ENCODE peak calls at places on chromosomes 12 and 14, in seven cellular contexts. C, X, H, J, O, E and K are unnamed samples.
A peak's percentile ranks its signal among the peaks of the same experiment; 100 is the strongest.

GRCh38 chr12:23803547-23803946 is 145.9 kb downstream of the SOX5 start:
- DNase-seq in C (no peak), X (peak; percentile 5), H (no peak), J (no peak), O (no peak), E (no peak), K (no peak)

GRCh38 chr12:13097526-13097925 is 5.9 kb downstream of the GSG1 start:
- DNase-seq in C (no peak), X (no peak), H (no peak), J (no peak), O (no peak), E (no peak), K (no peak)

GRCh38 chr14:104099096-104100041 is 13.9 kb downstream of the ASPG start:
- DNase-seq in C (no peak), X (no peak), H (no peak), J (no peak), O (no peak), E (no peak), K (no peak)

GRCh38 chr12:130288201-130288600 is 49.5 kb upstream of the PIWIL1 start:
- DNase-seq in C (no peak), X (no peak), H (no peak), J (no peak), O (no peak), E (no peak), K (no peak)

GRCh38 chr12:69589082-69589481 is 3.8 kb downstream of the CCT2 start:
- DNase-seq in C (no peak), X (no peak), H (no peak), J (no peak), O (no peak), E (no peak), K (no peak)

GRCh38 chr14:69547701-69548348 is 26.8 kb downstream of the CCDC177 start:
- DNase-seq in C (no peak), X (peak; percentile 53), H (no peak), J (no peak), O (peak; percentile 48), E (no peak), K (no peak)

GRCh38 chr12:84760091-84760490 is 152.5 kb downstream of the SLC6A15 start:
- DNase-seq in C (no peak), X (peak; percentile 67), H (no peak), J (no peak), O (no peak), E (no peak), K (no peak)

GRCh38 chr14:68364823-68365222 is 428.0 kb downstream of the ZFP36L1 start:
- DNase-seq in C (no peak), X (peak; percentile 56), H (no peak), J (no peak), O (no peak), E (no peak), K (no peak)

GRCh38 chr12:132320767-132321211 is 8.6 kb downstream of the GALNT9 start:
- DNase-seq in C (no peak), X (no peak), H (no peak), J (no peak), O (no peak), E (no peak), K (no peak)

GRCh38 chr12:50647031-50647430 is 116.9 kb upstream of the ATF1 start:
- DNase-seq in C (no peak), X (no peak), H (no peak), J (no peak), O (no peak), E (no peak), K (no peak)

GRCh38 chr14:71478542-71478941 is 453.7 kb upstream of the RGS6 start:
- DNase-seq in C (no peak), X (peak; percentile 71), H (peak; percentile 7), J (no peak), O (no peak), E (no peak), K (no peak)

GRCh38 chr12:1326258-1326657 is 268.1 kb downstream of the FBXL14 start:
- DNase-seq in C (no peak), X (no peak), H (no peak), J (no peak), O (no peak), E (no peak), K (no peak)

GRCh38 chr12:1324900-1325299 is 269.5 kb downstream of the FBXL14 start:
- DNase-seq in C (no peak), X (no peak), H (no peak), J (no peak), O (no peak), E (no peak), K (no peak)

GRCh38 chr12:1328385-1328784 is 266.0 kb downstream of the FBXL14 start:
- DNase-seq in C (no peak), X (no peak), H (peak; percentile 54), J (no peak), O (no peak), E (no peak), K (no peak)

GRCh38 chr12:1324099-1324498 is 270.3 kb downstream of the FBXL14 start:
- DNase-seq in C (no peak), X (no peak), H (no peak), J (no peak), O (no peak), E (no peak), K (no peak)

GRCh38 chr12:1325666-1326065 is 268.7 kb downstream of the FBXL14 start:
- DNase-seq in C (peak; percentile 45), X (no peak), H (no peak), J (no peak), O (no peak), E (no peak), K (no peak)
- H3K27ac ChIP-seq in C (no peak overlapping the region), X (no peak overlapping the region), H (no peak overlapping the region), J (no peak overlapping the region), O (no peak overlapping the region), E (no peak overlapping the region), K (no peak overlapping the region)

GRCh38 chr12:2418579-2418978 is 365.8 kb downstream of the CACNA1C start:
- DNase-seq in C (no peak), X (no peak), H (no peak), J (no peak), O (no peak), E (no peak), K (no peak)
- H3K27ac ChIP-seq in C (no peak overlapping the region), X (no peak overlapping the region), H (no peak overlapping the region), J (no peak overlapping the region), O (no peak overlapping the region), E (no peak overlapping the region), K (no peak overlapping the region)

GRCh38 chr12:11787921-11788849 is 138.7 kb downstream of the ETV6 start:
- DNase-seq in C (no peak), X (no peak), H (no peak), J (no peak), O (no peak), E (no peak), K (no peak)
- H3K27ac ChIP-seq in C (no peak overlapping the region), X (no peak overlapping the region), H (no peak overlapping the region), J (no peak overlapping the region), O (no peak overlapping the region), E (no peak overlapping the region), K (no peak overlapping the region)

GRCh38 chr12:94263011-94263786 is 114.8 kb downstream of the PLXNC1 start:
- DNase-seq in C (no peak), X (no peak), H (no peak), J (no peak), O (no peak), E (no peak), K (no peak)
- H3K27ac ChIP-seq in C (no peak overlapping the region), X (peak overlapping the region; percentile 76), H (peak overlapping the region; percentile 79), J (peak overlapping the region; percentile 59), O (peak overlapping the region; percentile 88), E (peak overlapping the region; percentile 76), K (peak overlapping the region; percentile 69)

DNA sequence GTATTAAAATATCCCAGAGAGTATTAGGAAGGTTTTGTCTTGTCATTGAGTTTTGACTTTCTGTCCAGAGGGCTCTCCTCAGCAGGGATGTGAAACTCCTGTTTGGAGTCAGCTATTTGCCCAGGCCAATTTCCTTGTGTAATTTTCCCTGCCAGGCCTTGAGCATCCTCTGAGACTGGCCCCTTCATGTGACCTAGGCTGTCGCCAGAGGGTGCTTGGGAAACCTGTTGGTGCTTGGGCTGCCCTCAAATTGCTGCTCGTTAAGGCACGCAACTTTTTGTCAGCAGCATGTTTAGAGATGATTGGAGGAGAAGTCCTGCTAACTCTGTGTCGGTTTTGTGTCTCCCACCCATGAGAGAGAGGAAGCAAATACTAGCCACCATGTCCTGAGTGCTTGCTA is 39.1 kb downstream of the IQSEC3 start:
- DNase-seq in C (no peak), X (no peak), H (no peak), J (no peak), O (no peak), E (no peak), K (no peak)
- H3K27ac ChIP-seq in C (no peak overlapping the region), X (no peak overlapping the region), H (no peak overlapping the region), J (no peak overlapping the region), O (no peak overlapping the region), E (no peak overlapping the region), K (peak overlapping the region; percentile 70)

GRCh38 chr12:88639361-88639760 is 59.1 kb upstream of the KITLG start:
- DNase-seq in C (no peak), X (peak; percentile 66), H (no peak), J (no peak), O (no peak), E (no peak), K (no peak)

GRCh38 chr12:88638956-88639355 is 58.7 kb upstream of the KITLG start:
- DNase-seq in C (no peak), X (no peak), H (no peak), J (no peak), O (no peak), E (no peak), K (no peak)

GRCh38 chr12:88642675-88643431 is 62.6 kb upstream of the KITLG start:
- DNase-seq in C (no peak), X (no peak), H (no peak), J (no peak), O (no peak), E (no peak), K (no peak)

GRCh38 chr12:88634008-88634407 is 53.7 kb upstream of the KITLG start:
- DNase-seq in C (no peak), X (no peak), H (no peak), J (no peak), O (no peak), E (no peak), K (no peak)

GRCh38 chr12:88638388-88638787 is 58.1 kb upstream of the KITLG start:
- DNase-seq in C (no peak), X (no peak), H (peak; percentile 12), J (no peak), O (no peak), E (no peak), K (no peak)
- H3K27ac ChIP-seq in C (no peak overlapping the region), X (no peak overlapping the region), H (no peak overlapping the region), J (no peak overlapping the region), O (no peak overlapping the region), E (peak overlapping the region; percentile 74), K (no peak overlapping the region)